ENCODE peak calls at places on chromosomes 13 and 19, in five cellular contexts. K is H1, U is K562, N is sigmoid colon, X is tibial nerve. L is an unnamed sample. For H3K4me1, the result is how much of the 10 kb centered on the place peaks cover.

GRCh38 chr19:33064778-33065550 is at the start of gene RHPN2:
- DNase-seq in X (peak), N (peak), K (no peak), U (peak), L (peak)

GRCh38 chr19:28569132-28570114 is 643.5 kb downstream of the UQCRFS1 start:
- DNase-seq in U (no peak), K (no peak), N (no peak), X (no peak), L (no peak)

GRCh38 chr13:41621716-41622508 is 164.6 kb downstream of the RGCC start:
- DNase-seq in X (no peak), N (no peak), K (no peak), U (no peak), L (no peak)

GRCh38 chr13:37443538-37443937 is 155.0 kb downstream of the POSTN start:
- DNase-seq in N (no peak), X (no peak), U (no peak), K (no peak), L (no peak)

GRCh38 chr13:74870865-74871264 is 611.1 kb downstream of the TBC1D4 start:
- DNase-seq in U (no peak), X (no peak), N (no peak), K (no peak), L (no peak)

GRCh38 chr19:52786078-52786463 is 520 bp downstream of the ZNF600 start:
- DNase-seq in N (no peak), U (peak), K (no peak), X (no peak), L (no peak)

GRCh38 chr13:20311022-20311421 is 78.9 kb upstream of the GJB6 start:
- DNase-seq in N (no peak), U (no peak), K (no peak), X (no peak), L (no peak)

GRCh38 chr19:47215581-47215980 is 15.4 kb downstream of the BBC3 start:
- DNase-seq in X (no peak), N (no peak), U (no peak), K (no peak), L (no peak)

GRCh38 chr19:46861691-46862503 is 1.1 kb downstream of the ARHGAP35 start:
- DNase-seq in K (no peak), N (peak), X (no peak), U (no peak), L (peak)

GRCh38 chr19:8832132-8833021 is at the start of the genes MBD3L1 and ZNF558:
- DNase-seq in X (peak), K (peak), U (peak), N (peak), L (peak)

GRCh38 chr19:28980236-28980868 is 232.6 kb downstream of the UQCRFS1 start:
- DNase-seq in X (no peak), N (no peak), U (no peak), K (no peak), L (no peak)

GRCh38 chr19:16654151-16654550 is 5.8 kb downstream of the SMIM7 start:
- DNase-seq in K (no peak), X (no peak), U (peak), N (no peak), L (no peak)

GRCh38 chr19:1942078-1942933 is 1.3 kb downstream of the CSNK1G2 start:
- DNase-seq in K (no peak), U (no peak), X (peak), N (peak), L (peak)

GRCh38 chr13:113151745-113152707 is 6.4 kb upstream of the PROZ start:
- DNase-seq in X (no peak), U (no peak), K (no peak), N (no peak), L (no peak)

GRCh38 chr13:31441804-31442487 is 242.2 kb downstream of the B3GLCT start:
- DNase-seq in U (no peak), X (no peak), N (no peak), K (no peak), L (no peak)

GRCh38 chr19:29819986-29820385 is 8.2 kb downstream of the CCNE1 start:
- DNase-seq in X (no peak), U (no peak), K (no peak), N (no peak), L (no peak)

GRCh38 chr13:80131204-80131603 is 209.7 kb downstream of the SPRY2 start:
- DNase-seq in U (no peak), N (peak), X (peak), K (no peak), L (peak)

GRCh38 chr13:36344173-36344572 is 2.0 kb downstream of the SPART start:
- DNase-seq in U (peak), K (no peak), X (no peak), N (no peak), L (no peak)

GRCh38 chr13:104286566-104287290 is 1220.5 kb upstream of the SLC10A2 start:
- DNase-seq in U (no peak), X (no peak), N (no peak), K (no peak), L (no peak)

GRCh38 chr19:51702754-51703654 is 9.9 kb downstream of the SPACA6 start:
- DNase-seq in N (peak), X (no peak), K (peak), U (peak), L (peak)

GRCh38 chr13:112059457-112060317 is 7.3 kb upstream of the SOX1 start:
- DNase-seq in N (no peak), U (no peak), X (no peak), K (no peak), L (no peak)

GRCh38 chr19:7478843-7479227 is 10.0 kb downstream of the PEX11G start:
- DNase-seq in K (no peak), U (no peak), X (no peak), N (no peak), L (no peak)

GRCh38 chr13:93227280-93227905 is 786 bp downstream of the GPC6 start:
- DNase-seq in U (no peak), K (no peak), N (peak), X (peak), L (no peak)

GRCh38 chr19:27824108-27824507 is 1388.8 kb downstream of the UQCRFS1 start:
- DNase-seq in X (no peak), K (no peak), N (no peak), U (no peak), L (no peak)

GRCh38 chr13:31611214-31611613 is 128.1 kb upstream of the RXFP2 start:
- DNase-seq in K (no peak), X (no peak), U (no peak), N (no peak), L (no peak)

GRCh38 chr13:30071890-30072817 is 221.7 kb upstream of the UBL3 start:
- DNase-seq in U (no peak), N (no peak), K (no peak), X (no peak), L (peak)

GRCh38 chr13:78520425-78520824 is 82.9 kb downstream of the POU4F1 start:
- DNase-seq in K (no peak), X (no peak), N (no peak), U (no peak), L (no peak)

GRCh38 chr19:27684293-27684692 is 1528.7 kb downstream of the UQCRFS1 start:
- DNase-seq in U (no peak), K (no peak), N (no peak), X (no peak), L (no peak)

GRCh38 chr13:79776538-79776937 is 295.6 kb downstream of the NDFIP2 start:
- DNase-seq in K (no peak), N (no peak), X (no peak), U (no peak), L (no peak)

GRCh38 chr13:48266150-48266549 is 33.1 kb downstream of the ITM2B start:
- DNase-seq in K (no peak), X (no peak), N (no peak), U (no peak), L (no peak)

GRCh38 chr13:48266967-48267639 is 34.1 kb downstream of the ITM2B start:
- DNase-seq in X (no peak), N (no peak), U (no peak), K (no peak), L (no peak)

GRCh38 chr13:48265217-48265815 is 32.3 kb downstream of the ITM2B start:
- DNase-seq in K (no peak), X (no peak), N (no peak), U (no peak), L (no peak)

GRCh38 chr13:48264052-48264451 is 31.0 kb downstream of the ITM2B start:
- DNase-seq in N (no peak), U (no peak), X (no peak), K (no peak), L (no peak)

DNA sequence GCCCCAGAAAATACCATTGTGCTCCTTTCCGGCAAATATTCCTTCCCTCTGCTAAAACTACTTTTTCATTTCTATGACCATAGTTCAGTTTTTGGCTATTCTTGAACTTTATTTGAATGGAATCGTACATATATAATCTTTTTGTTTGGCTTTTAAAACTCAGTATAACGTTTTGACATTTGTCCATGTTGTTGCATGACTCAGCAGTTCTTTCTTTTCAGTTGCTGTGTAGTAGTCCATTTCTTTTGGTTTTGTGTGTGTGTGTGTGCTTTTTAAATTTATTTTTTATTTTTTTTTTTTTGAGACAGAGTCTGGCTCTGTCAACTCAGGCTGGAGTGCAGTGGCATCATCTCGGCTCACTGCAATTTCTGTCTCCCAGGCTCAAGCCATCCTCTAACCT is 35.0 kb downstream of the ITM2B start:
- DNase-seq in X (no peak), N (no peak), K (no peak), U (no peak), L (no peak)
- H3K27ac ChIP-seq in X (no peak), N (no peak), K (no peak), U (no peak), L (no peak)

DNA sequence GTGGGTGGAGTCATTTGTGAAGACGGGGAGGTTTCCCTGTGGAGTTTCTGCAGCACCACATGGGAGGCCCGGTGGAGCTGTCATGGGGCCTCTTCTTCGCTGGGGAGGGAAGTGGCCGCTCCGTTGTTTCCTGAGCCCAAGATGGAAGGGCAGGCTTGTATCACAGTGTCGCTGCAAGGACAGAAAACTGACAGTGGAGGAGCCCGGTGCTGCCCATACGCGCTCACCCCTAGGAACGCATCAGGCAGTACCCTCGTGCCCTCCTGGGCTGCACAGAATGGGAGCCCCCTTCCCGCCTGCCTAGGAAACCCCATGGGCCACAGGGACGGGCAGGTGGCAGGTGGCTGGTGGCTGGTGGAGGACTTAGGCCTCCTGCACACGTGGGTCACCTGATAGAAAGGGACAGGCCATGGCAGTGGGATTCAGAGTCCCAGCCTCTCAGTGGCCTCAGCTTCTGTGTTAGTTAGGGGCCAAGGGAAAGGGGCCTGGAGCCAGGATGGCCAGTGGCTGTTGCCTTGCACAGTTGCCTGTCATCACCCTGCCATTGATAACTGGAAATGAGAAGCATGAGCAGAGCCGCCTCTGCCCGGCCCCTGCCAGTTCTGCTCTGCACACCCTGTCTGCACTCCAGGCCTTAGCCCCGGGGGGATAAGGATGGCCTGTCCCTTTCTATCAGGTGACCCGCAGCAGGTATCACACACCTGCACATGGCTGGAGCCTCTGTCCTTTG is 7.6 kb downstream of the COL4A2 start:
- DNase-seq in N (peak), K (no peak), U (no peak), X (no peak), L (no peak)
- H3K4me1 ChIP-seq in N (under half), K (under half), U (under half), X (half or more), L (half or more)

GRCh38 chr13:34201050-34201913 is 383.3 kb downstream of the RFC3 start:
- DNase-seq in U (no peak), N (no peak), X (no peak), K (no peak), L (no peak)
- TF ChIP-seq EP300 in U (no peak), N (no peak), X (no peak), K (no peak), L (no peak)

GRCh38 chr13:87497426-87497825 is 173.7 kb upstream of the SLITRK5 start:
- DNase-seq in X (no peak), U (no peak), N (no peak), K (no peak), L (no peak)
- H3K27ac ChIP-seq in X (no peak), U (no peak), N (no peak), K (no peak), L (no peak)

DNA sequence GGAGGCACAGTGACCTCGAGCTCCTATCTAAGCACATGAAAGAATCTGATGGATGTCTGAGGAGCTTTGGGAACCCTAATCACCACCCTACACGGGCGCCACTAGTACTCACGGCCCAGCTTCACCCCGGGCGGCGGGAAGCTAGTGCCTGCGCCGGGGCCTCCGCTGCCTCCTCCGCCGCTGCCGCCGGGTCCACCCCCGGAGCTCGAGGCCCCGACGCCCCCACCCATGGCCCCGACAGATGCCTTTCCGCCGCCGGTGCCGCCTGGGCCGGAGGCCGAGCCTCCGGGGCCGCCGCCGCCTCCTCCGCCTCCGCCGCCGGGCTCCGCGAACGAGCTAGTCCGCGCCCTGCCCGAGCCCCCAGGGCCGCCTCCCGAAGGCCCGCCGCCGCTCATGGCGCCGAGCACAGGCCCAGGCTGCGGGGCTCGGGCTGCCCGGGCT is 311 bp downstream of the GSK3A start:
- DNase-seq in U (no peak), N (no peak), X (no peak), K (no peak), L (no peak)
- H3K4me1 ChIP-seq in U (under half), N (under half), X (half or more), K (under half), L (under half)

L was measured in stomach.